ENCODE peak calls at places on chromosomes 12 and 14, in seven cellular contexts. One of them, this sample, is unnamed.

GRCh38 chr12:28709996-28710685 is 438.9 kb upstream of the FAR2 start:
- DNase-seq in vagina: no peak
- DNase-seq in CD8-positive, alpha-beta memory T cell: no peak
- DNase-seq in IMR-90: peak
- DNase-seq in heart right ventricle: no peak
- DNase-seq in lower leg skin: no peak
- DNase-seq in RPMI7951: peak
- DNase-seq in this sample: no peak

GRCh38 chr12:49901986-49902385 is 1.7 kb downstream of the FAIM2 start:
- DNase-seq in CD8-positive, alpha-beta memory T cell: no peak
- DNase-seq in heart right ventricle: no peak
- DNase-seq in vagina: no peak
- DNase-seq in lower leg skin: no peak
- DNase-seq in IMR-90: no peak
- DNase-seq in RPMI7951: no peak
- DNase-seq in this sample: no peak

GRCh38 chr14:104749111-104749649 is 3.8 kb upstream of the SIVA1 start:
- DNase-seq in RPMI7951: peak
- DNase-seq in IMR-90: peak
- DNase-seq in heart right ventricle: peak
- DNase-seq in vagina: no peak
- DNase-seq in CD8-positive, alpha-beta memory T cell: no peak
- DNase-seq in lower leg skin: no peak
- DNase-seq in this sample: peak

GRCh38 chr12:53695148-53696138 is 19.6 kb upstream of the ATP5MC2 start:
- DNase-seq in vagina: no peak
- DNase-seq in lower leg skin: no peak
- DNase-seq in CD8-positive, alpha-beta memory T cell: peak
- DNase-seq in heart right ventricle: peak
- DNase-seq in RPMI7951: peak
- DNase-seq in IMR-90: peak
- DNase-seq in this sample: peak

GRCh38 chr12:71465794-71466193 is 26.2 kb downstream of the LGR5 start:
- DNase-seq in vagina: no peak
- DNase-seq in RPMI7951: no peak
- DNase-seq in heart right ventricle: no peak
- DNase-seq in CD8-positive, alpha-beta memory T cell: no peak
- DNase-seq in lower leg skin: no peak
- DNase-seq in IMR-90: no peak
- DNase-seq in this sample: no peak

GRCh38 chr12:66365718-66366485 is 63.6 kb downstream of the HELB start:
- DNase-seq in heart right ventricle: no peak
- DNase-seq in RPMI7951: no peak
- DNase-seq in IMR-90: peak
- DNase-seq in lower leg skin: no peak
- DNase-seq in CD8-positive, alpha-beta memory T cell: no peak
- DNase-seq in vagina: no peak
- DNase-seq in this sample: no peak

GRCh38 chr12:59833408-59833807 is 237.6 kb downstream of the SLC16A7 start:
- DNase-seq in IMR-90: peak
- DNase-seq in vagina: no peak
- DNase-seq in RPMI7951: no peak
- DNase-seq in lower leg skin: no peak
- DNase-seq in heart right ventricle: no peak
- DNase-seq in CD8-positive, alpha-beta memory T cell: no peak
- DNase-seq in this sample: no peak

GRCh38 chr14:70858641-70859040 is 48.6 kb upstream of the PCNX1 start:
- DNase-seq in CD8-positive, alpha-beta memory T cell: no peak
- DNase-seq in heart right ventricle: no peak
- DNase-seq in IMR-90: no peak
- DNase-seq in lower leg skin: no peak
- DNase-seq in RPMI7951: no peak
- DNase-seq in vagina: no peak
- DNase-seq in this sample: no peak

GRCh38 chr12:76226397-76226796 is 121.8 kb downstream of the BBS10 start:
- DNase-seq in RPMI7951: no peak
- DNase-seq in IMR-90: peak
- DNase-seq in heart right ventricle: no peak
- DNase-seq in CD8-positive, alpha-beta memory T cell: no peak
- DNase-seq in lower leg skin: no peak
- DNase-seq in vagina: no peak
- DNase-seq in this sample: no peak

GRCh38 chr14:101108579-101109346 is 205.2 kb upstream of the RTL1 start:
- DNase-seq in lower leg skin: peak
- DNase-seq in CD8-positive, alpha-beta memory T cell: no peak
- DNase-seq in IMR-90: no peak
- DNase-seq in heart right ventricle: no peak
- DNase-seq in vagina: peak
- DNase-seq in RPMI7951: no peak
- DNase-seq in this sample: no peak

GRCh38 chr14:103443106-103443505 is 57.9 kb downstream of the MARK3 start:
- DNase-seq in vagina: no peak
- DNase-seq in RPMI7951: no peak
- DNase-seq in CD8-positive, alpha-beta memory T cell: no peak
- DNase-seq in heart right ventricle: no peak
- DNase-seq in lower leg skin: no peak
- DNase-seq in IMR-90: no peak
- DNase-seq in this sample: no peak

GRCh38 chr12:88726806-88727722 is 146.8 kb upstream of the KITLG start:
- DNase-seq in RPMI7951: no peak
- DNase-seq in heart right ventricle: no peak
- DNase-seq in vagina: no peak
- DNase-seq in IMR-90: peak
- DNase-seq in lower leg skin: no peak
- DNase-seq in CD8-positive, alpha-beta memory T cell: no peak
- DNase-seq in this sample: no peak

GRCh38 chr12:91687052-91688017 is 458.3 kb downstream of the BTG1 start:
- DNase-seq in CD8-positive, alpha-beta memory T cell: peak
- DNase-seq in IMR-90: no peak
- DNase-seq in heart right ventricle: no peak
- DNase-seq in vagina: no peak
- DNase-seq in lower leg skin: no peak
- DNase-seq in RPMI7951: no peak
- DNase-seq in this sample: no peak

GRCh38 chr12:89707992-89708792 is 446 bp downstream of the ATP2B1 start:
- DNase-seq in RPMI7951: peak
- DNase-seq in CD8-positive, alpha-beta memory T cell: peak
- DNase-seq in lower leg skin: peak
- DNase-seq in vagina: no peak
- DNase-seq in heart right ventricle: peak
- DNase-seq in IMR-90: peak
- DNase-seq in this sample: peak

GRCh38 chr12:6700646-6701051 is at the start of gene PIANP:
- DNase-seq in RPMI7951: peak
- DNase-seq in lower leg skin: peak
- DNase-seq in vagina: no peak
- DNase-seq in IMR-90: peak
- DNase-seq in CD8-positive, alpha-beta memory T cell: peak
- DNase-seq in heart right ventricle: peak
- DNase-seq in this sample: no peak

GRCh38 chr12:125140918-125141573 is 75.8 kb downstream of the AACS start:
- DNase-seq in vagina: no peak
- DNase-seq in lower leg skin: no peak
- DNase-seq in heart right ventricle: no peak
- DNase-seq in RPMI7951: peak
- DNase-seq in IMR-90: peak
- DNase-seq in CD8-positive, alpha-beta memory T cell: no peak
- DNase-seq in this sample: no peak

GRCh38 chr12:71552728-71553501 is 110.7 kb downstream of the ZFC3H1 start:
- DNase-seq in heart right ventricle: no peak
- DNase-seq in IMR-90: no peak
- DNase-seq in lower leg skin: no peak
- DNase-seq in RPMI7951: peak
- DNase-seq in vagina: no peak
- DNase-seq in CD8-positive, alpha-beta memory T cell: no peak
- DNase-seq in this sample: no peak

GRCh38 chr14:103563089-103563620 is 395 bp downstream of the COA8 start:
- DNase-seq in CD8-positive, alpha-beta memory T cell: no peak
- DNase-seq in heart right ventricle: no peak
- DNase-seq in lower leg skin: peak
- DNase-seq in vagina: no peak
- DNase-seq in IMR-90: no peak
- DNase-seq in RPMI7951: no peak
- DNase-seq in this sample: no peak

GRCh38 chr12:94815958-94816357 is 165.6 kb upstream of the TMCC3 start:
- DNase-seq in IMR-90: no peak
- DNase-seq in vagina: no peak
- DNase-seq in CD8-positive, alpha-beta memory T cell: no peak
- DNase-seq in heart right ventricle: no peak
- DNase-seq in lower leg skin: no peak
- DNase-seq in RPMI7951: no peak
- DNase-seq in this sample: no peak

This sample was measured in heart left ventricle.